ENCODE peak calls at places on chromosome 16, in seven cellular contexts. D is psoas muscle; G is B cell; M is kidney glomerular epithelial cell; U is EL; X is stimulated activated naive B cell treated with anti-CD40 and anti-IgM and Interleukin-4, amounts not matched to agents 10 μg/mL and 1 μg/mL and 100 μg/mL, for 72 hours; Q is anterior cingulate cortex. J is an unnamed sample.

GRCh38 chr16:3458852-3459361 is 15.4 kb downstream of the NAA60 start:
- DNase-seq in D (no peak), G (no peak), M (peak; percentile 69), U (peak; percentile 21), X (no peak), Q (no peak), J (no peak)

GRCh38 chr16:27398894-27399853 is 2.8 kb upstream of the IL21R start:
- DNase-seq in D (no peak), G (peak; percentile 77), M (no peak), U (no peak), X (peak; percentile 73), Q (no peak), J (no peak)

GRCh38 chr16:12580809-12581208 is 222.9 kb downstream of the CPPED1 start:
- DNase-seq in D (no peak), G (no peak), M (peak; percentile 20), U (no peak), X (peak; percentile 67), Q (no peak), J (peak; percentile 10)

GRCh38 chr16:26772503-26772902 is 294.2 kb upstream of the C16orf82 start:
- DNase-seq in D (no peak), G (no peak), M (no peak), U (no peak), X (no peak), Q (no peak), J (no peak)

GRCh38 chr16:7272567-7273158 is 60.0 kb upstream of the RBFOX1 start:
- DNase-seq in D (no peak), G (no peak), M (no peak), U (no peak), X (no peak), Q (no peak), J (no peak)

GRCh38 chr16:68696514-68696913 is 40.6 kb upstream of the CDH1 start:
- DNase-seq in D (no peak), G (no peak), M (no peak), U (no peak), X (no peak), Q (no peak), J (no peak)

GRCh38 chr16:1363501-1364041 is 11.8 kb downstream of the GNPTG start:
- DNase-seq in D (peak; percentile 84), G (peak; percentile 64), M (no peak), U (no peak), X (peak; percentile 48), Q (no peak), J (peak; percentile 51)

GRCh38 chr16:81632392-81633146 is 146.5 kb upstream of the PLCG2 start:
- DNase-seq in D (no peak), G (no peak), M (no peak), U (peak; percentile 88), X (no peak), Q (no peak), J (peak; percentile 77)

GRCh38 chr16:79991918-79992317 is 391.4 kb upstream of the MAF start:
- DNase-seq in D (no peak), G (no peak), M (no peak), U (no peak), X (no peak), Q (no peak), J (no peak)

GRCh38 chr16:65672960-65673359 is 551.1 kb upstream of the CDH11 start:
- DNase-seq in D (no peak), G (no peak), M (no peak), U (peak; percentile 61), X (no peak), Q (no peak), J (peak; percentile 61)

GRCh38 chr16:8568231-8568617 is 22.1 kb downstream of the TMEM114 start:
- DNase-seq in D (no peak), G (no peak), M (no peak), U (no peak), X (no peak), Q (no peak), J (no peak)

GRCh38 chr16:80129791-80130190 is 411.0 kb upstream of the DYNLRB2 start:
- DNase-seq in D (no peak), G (no peak), M (no peak), U (no peak), X (no peak), Q (no peak), J (no peak)

GRCh38 chr16:3503513-3503912 is 2.7 kb downstream of the CLUAP1 start:
- DNase-seq in D (no peak), G (no peak), M (no peak), U (no peak), X (no peak), Q (no peak), J (no peak)

GRCh38 chr16:16052916-16053315 is 103.5 kb downstream of the ABCC1 start:
- DNase-seq in D (no peak), G (no peak), M (no peak), U (peak; percentile 12), X (no peak), Q (no peak), J (peak; percentile 13)

J was measured in Daoy.